ENCODE peak calls at places on chromosomes 11 and 22, in seven cellular contexts. U, W, I, B, Q, D and X are unnamed samples.

GRCh38 chr11:86443415-86443814 is 68.7 kb downstream of the CCDC81 start:
- DNase-seq in U (no peak), W (no peak), I (no peak), B (no peak), Q (no peak), D (no peak), X (no peak)

GRCh38 chr11:64850979-64851567 is 6.6 kb upstream of the CDC42BPG start:
- DNase-seq in U (no peak), W (no peak), I (no peak), B (no peak), Q (no peak), D (no peak), X (no peak)

GRCh38 chr22:32322986-32323385 is 34.7 kb upstream of the RFPL3 start:
- DNase-seq in U (no peak), W (no peak), I (no peak), B (no peak), Q (no peak), D (no peak), X (no peak)

GRCh38 chr11:73384871-73385692 is 8.9 kb downstream of the RELT start:
- DNase-seq in U (peak), W (peak), I (no peak), B (peak), Q (no peak), D (peak), X (no peak)

GRCh38 chr11:92576315-92576714 is 351.7 kb downstream of the FAT3 start:
- DNase-seq in U (no peak), W (no peak), I (no peak), B (no peak), Q (no peak), D (no peak), X (no peak)

GRCh38 chr11:111819161-111820058 is 52.0 kb downstream of the ALG9 start:
- DNase-seq in U (peak), W (no peak), I (no peak), B (no peak), Q (peak), D (no peak), X (no peak)

GRCh38 chr11:44564653-44565007 is 833 bp upstream of the CD82 start:
- DNase-seq in U (peak), W (peak), I (peak), B (peak), Q (peak), D (peak), X (peak)

GRCh38 chr22:49564054-49564453 is 263.6 kb downstream of the BRD1 start:
- DNase-seq in U (no peak), W (no peak), I (no peak), B (no peak), Q (no peak), D (no peak), X (no peak)

GRCh38 chr22:40628354-40629042 is 8.0 kb downstream of the MRTFA start:
- DNase-seq in U (no peak), W (no peak), I (no peak), B (no peak), Q (no peak), D (no peak), X (no peak)

GRCh38 chr11:75365711-75366181 is 14.3 kb upstream of the ARRB1 start:
- DNase-seq in U (no peak), W (no peak), I (no peak), B (no peak), Q (no peak), D (no peak), X (no peak)

GRCh38 chr11:117528061-117528780 is 200.6 kb downstream of the CEP164 start:
- DNase-seq in U (no peak), W (no peak), I (no peak), B (no peak), Q (peak), D (no peak), X (no peak)

GRCh38 chr22:28930357-28931007 is 47.1 kb downstream of the ZNRF3 start:
- DNase-seq in U (no peak), W (no peak), I (no peak), B (no peak), Q (no peak), D (no peak), X (no peak)

GRCh38 chr11:34680918-34681554 is 60.1 kb downstream of the EHF start:
- DNase-seq in U (peak), W (no peak), I (peak), B (no peak), Q (no peak), D (no peak), X (no peak)

GRCh38 chr22:46105494-46106278 is 44.6 kb upstream of the PPARA start:
- DNase-seq in U (peak), W (no peak), I (peak), B (no peak), Q (no peak), D (no peak), X (no peak)

DNA sequence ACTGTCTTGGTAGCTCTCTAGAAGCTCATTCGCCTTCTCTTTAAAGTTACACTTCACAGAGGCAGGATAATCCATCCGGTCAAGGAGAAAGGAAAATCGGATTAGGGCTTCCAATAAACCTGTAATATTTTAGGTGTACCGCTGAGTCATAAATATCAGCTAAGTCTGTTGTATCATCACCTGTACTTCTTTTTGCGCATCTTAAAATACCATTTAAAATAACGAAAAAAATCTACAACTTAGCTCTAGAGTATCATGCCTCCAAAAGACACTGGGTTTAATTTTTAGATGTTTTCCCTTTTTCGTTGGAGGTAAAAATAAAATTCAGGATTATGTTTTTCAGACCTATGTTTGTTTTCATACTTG is 41.5 kb upstream of the INCENP start:
- DNase-seq in U (no peak), W (no peak), I (no peak), B (no peak), Q (no peak), D (no peak), X (no peak)
- TF ChIP-seq CTCF in U (no peak), W (no peak), I (no peak), B (no peak), Q (no peak), D (no peak), X (no peak)

GRCh38 chr11:13149991-13150390 is 127.6 kb upstream of the BMAL1 start:
- DNase-seq in U (no peak), W (no peak), I (no peak), B (no peak), Q (no peak), D (no peak), X (no peak)

GRCh38 chr11:13152264-13152663 is 125.3 kb upstream of the BMAL1 start:
- DNase-seq in U (no peak), W (no peak), I (no peak), B (no peak), Q (no peak), D (no peak), X (no peak)

GRCh38 chr11:13150487-13150886 is 127.1 kb upstream of the BMAL1 start:
- DNase-seq in U (no peak), W (no peak), I (no peak), B (no peak), Q (no peak), D (no peak), X (no peak)

GRCh38 chr11:13152736-13153541 is 124.7 kb upstream of the BMAL1 start:
- DNase-seq in U (no peak), W (no peak), I (peak), B (no peak), Q (no peak), D (no peak), X (no peak)
- TF ChIP-seq CTCF in U (peak), W (peak), I (peak), B (peak), Q (no peak), D (no peak), X (peak)

GRCh38 chr11:67614730-67615454 is 8.2 kb downstream of the NDUFV1 start:
- DNase-seq in U (no peak), W (no peak), I (no peak), B (no peak), Q (no peak), D (no peak), X (no peak)

GRCh38 chr11:67617243-67617953 is 10.7 kb downstream of the NDUFV1 start:
- DNase-seq in U (no peak), W (no peak), I (no peak), B (no peak), Q (no peak), D (no peak), X (no peak)

GRCh38 chr11:67613960-67614715 is 7.4 kb downstream of the NDUFV1 start:
- DNase-seq in U (peak), W (peak), I (no peak), B (peak), Q (peak), D (no peak), X (peak)

GRCh38 chr11:67616431-67617242 is 9.9 kb downstream of the NDUFV1 start:
- DNase-seq in U (no peak), W (no peak), I (no peak), B (no peak), Q (no peak), D (no peak), X (no peak)

GRCh38 chr11:67615455-67616430 is 9.0 kb downstream of the NDUFV1 start:
- DNase-seq in U (peak), W (no peak), I (peak), B (peak), Q (peak), D (no peak), X (no peak)
- TF ChIP-seq CTCF in U (peak), W (no peak), I (peak), B (peak), Q (peak), D (no peak), X (peak)

GRCh38 chr11:2837096-2837601 is 48.4 kb downstream of the CDKN1C start:
- DNase-seq in U (peak), W (peak), I (peak), B (peak), Q (peak), D (no peak), X (peak)
- TF ChIP-seq CTCF in U (peak), W (no peak), I (no peak), B (peak), Q (peak), D (no peak), X (peak)